ENCODE peak calls at places on chromosomes 13 and 19, in five cellular contexts. J is HTR-8/SVneo, A is heart right ventricle, Y is AG09309, I is COR-L47. M is an unnamed sample.

GRCh38 chr13:45178349-45179142 is 22.3 kb downstream of the KCTD4 start:
- DNase-seq in J (no peak), A (peak), Y (no peak), I (no peak), M (no peak)

GRCh38 chr19:8367327-8368001 is 3.5 kb downstream of the ANGPTL4 start:
- DNase-seq in J (peak), A (peak), Y (peak), I (peak), M (no peak)

GRCh38 chr13:99258946-99259345 is 767 bp upstream of the GPR18 start:
- DNase-seq in J (no peak), A (no peak), Y (no peak), I (no peak), M (no peak)

GRCh38 chr13:29546662-29547061 is 48.8 kb downstream of the SLC7A1 start:
- DNase-seq in J (no peak), A (no peak), Y (no peak), I (no peak), M (no peak)

GRCh38 chr13:104683789-104684188 is 1617.6 kb upstream of the SLC10A2 start:
- DNase-seq in J (no peak), A (no peak), Y (no peak), I (no peak), M (no peak)

GRCh38 chr13:38979891-38980627 is 10.6 kb downstream of the STOML3 start:
- DNase-seq in J (no peak), A (peak), Y (no peak), I (peak), M (no peak)

GRCh38 chr13:101490400-101491015 is 38.0 kb downstream of the ITGBL1 start:
- DNase-seq in J (no peak), A (no peak), Y (no peak), I (no peak), M (no peak)

GRCh38 chr19:4707956-4708650 is 15.5 kb downstream of the DPP9 start:
- DNase-seq in J (no peak), A (peak), Y (no peak), I (no peak), M (no peak)

GRCh38 chr13:113411216-113412023 is 41.9 kb downstream of the ADPRHL1 start:
- DNase-seq in J (peak), A (peak), Y (peak), I (no peak), M (peak)

GRCh38 chr13:100508996-100509395 is 79.6 kb downstream of the GGACT start:
- DNase-seq in J (no peak), A (no peak), Y (no peak), I (no peak), M (no peak)

GRCh38 chr13:51523082-51523518 is 61.2 kb upstream of the WDFY2 start:
- DNase-seq in J (peak), A (no peak), Y (no peak), I (no peak), M (no peak)

GRCh38 chr19:2254052-2254872 is 2.0 kb downstream of the JSRP1 start:
- DNase-seq in J (no peak), A (no peak), Y (no peak), I (no peak), M (no peak)

GRCh38 chr13:43368003-43368402 is 344.6 kb downstream of the DNAJC15 start:
- DNase-seq in J (peak), A (no peak), Y (no peak), I (no peak), M (no peak)

GRCh38 chr19:49205114-49205513 is 47.5 kb downstream of the TRPM4 start:
- DNase-seq in J (no peak), A (no peak), Y (no peak), I (no peak), M (no peak)

GRCh38 chr13:42355118-42355840 is 83.3 kb downstream of the AKAP11 start:
- DNase-seq in J (no peak), A (no peak), Y (no peak), I (no peak), M (no peak)

GRCh38 chr13:46686171-46686570 is 110.8 kb downstream of the ESD start:
- DNase-seq in J (no peak), A (no peak), Y (no peak), I (no peak), M (no peak)

GRCh38 chr19:10096615-10096963 is 5.9 kb downstream of the ANGPTL6 start:
- DNase-seq in J (no peak), A (no peak), Y (no peak), I (no peak), M (no peak)

GRCh38 chr13:50713849-50714248 is 129.6 kb downstream of the DLEU7 start:
- DNase-seq in J (peak), A (no peak), Y (peak), I (no peak), M (peak)

GRCh38 chr19:46413262-46414031 is at the start of gene CCDC8:
- DNase-seq in J (peak), A (peak), Y (peak), I (no peak), M (no peak)

GRCh38 chr13:40228486-40228885 is 438.0 kb downstream of the FOXO1 start:
- DNase-seq in J (no peak), A (no peak), Y (no peak), I (no peak), M (no peak)

GRCh38 chr13:51726446-51727185 is 77.3 kb downstream of the DHRS12 start:
- DNase-seq in J (no peak), A (no peak), Y (peak), I (no peak), M (no peak)

GRCh38 chr13:97072297-97072696 is 78.0 kb upstream of the OXGR1 start:
- DNase-seq in J (no peak), A (no peak), Y (no peak), I (peak), M (no peak)

GRCh38 chr19:1857648-1858326 is 5.6 kb downstream of the KLF16 start:
- DNase-seq in J (no peak), A (no peak), Y (no peak), I (no peak), M (no peak)

GRCh38 chr19:3611841-3612240 is 5.2 kb upstream of the TBXA2R start:
- DNase-seq in J (no peak), A (no peak), Y (no peak), I (no peak), M (no peak)

GRCh38 chr13:60519496-60519895 is 122.5 kb downstream of the TDRD3 start:
- DNase-seq in J (no peak), A (no peak), Y (no peak), I (no peak), M (no peak)

GRCh38 chr19:33788676-33789075 is 8.0 kb upstream of the KCTD15 start:
- DNase-seq in J (no peak), A (no peak), Y (no peak), I (no peak), M (no peak)